ENCODE peak calls at places on chromosomes 5 and 9, in ten cellular contexts. One of them, this sample, is unnamed.

GRCh38 chr5:99605904-99606303 is 677.1 kb upstream of the CHD1 start:
- DNase-seq in WERI-Rb-1: no peak
- DNase-seq in CD8-positive, alpha-beta memory T cell: no peak
- DNase-seq in amniotic epithelial cell: no peak
- DNase-seq in ACHN: no peak
- DNase-seq in fibroblast of the conjunctiva: no peak
- DNase-seq in T-helper 1 cell: no peak
- DNase-seq in stimulated activated CD4-positive, alpha-beta T cell treated with anti-CD3 and anti-CD28 coated beads, Interleukin-12 subunit alpha, Interleukin-12 subunit beta, amount 100 ng/mL, for 24 hours: no peak
- DNase-seq in NCI-H146: no peak
- DNase-seq in nephron progenitor cell: no peak
- DNase-seq in this sample: no peak

GRCh38 chr9:84397151-84397728 is 56.7 kb upstream of the SLC28A3 start:
- DNase-seq in CD8-positive, alpha-beta memory T cell: peak
- DNase-seq in amniotic epithelial cell: peak
- DNase-seq in fibroblast of the conjunctiva: peak
- DNase-seq in WERI-Rb-1: peak
- DNase-seq in ACHN: peak
- DNase-seq in stimulated activated CD4-positive, alpha-beta T cell treated with anti-CD3 and anti-CD28 coated beads, Interleukin-12 subunit alpha, Interleukin-12 subunit beta, amount 100 ng/mL, for 24 hours: peak
- DNase-seq in T-helper 1 cell: no peak
- DNase-seq in NCI-H146: peak
- DNase-seq in nephron progenitor cell: peak
- DNase-seq in this sample: peak

GRCh38 chr5:54517512-54518145 is at the start of gene SNX18:
- DNase-seq in ACHN: peak
- DNase-seq in WERI-Rb-1: peak
- DNase-seq in nephron progenitor cell: peak
- DNase-seq in amniotic epithelial cell: peak
- DNase-seq in CD8-positive, alpha-beta memory T cell: peak
- DNase-seq in T-helper 1 cell: peak
- DNase-seq in stimulated activated CD4-positive, alpha-beta T cell treated with anti-CD3 and anti-CD28 coated beads, Interleukin-12 subunit alpha, Interleukin-12 subunit beta, amount 100 ng/mL, for 24 hours: peak
- DNase-seq in NCI-H146: peak
- DNase-seq in fibroblast of the conjunctiva: peak
- DNase-seq in this sample: peak

GRCh38 chr5:33565304-33565703 is 124.5 kb downstream of the TARS1 start:
- DNase-seq in fibroblast of the conjunctiva: no peak
- DNase-seq in ACHN: no peak
- DNase-seq in amniotic epithelial cell: no peak
- DNase-seq in stimulated activated CD4-positive, alpha-beta T cell treated with anti-CD3 and anti-CD28 coated beads, Interleukin-12 subunit alpha, Interleukin-12 subunit beta, amount 100 ng/mL, for 24 hours: no peak
- DNase-seq in nephron progenitor cell: no peak
- DNase-seq in WERI-Rb-1: no peak
- DNase-seq in CD8-positive, alpha-beta memory T cell: no peak
- DNase-seq in T-helper 1 cell: no peak
- DNase-seq in NCI-H146: no peak
- DNase-seq in this sample: no peak

GRCh38 chr5:16548812-16549211 is 68.0 kb downstream of the RETREG1 start:
- DNase-seq in WERI-Rb-1: no peak
- DNase-seq in fibroblast of the conjunctiva: no peak
- DNase-seq in T-helper 1 cell: no peak
- DNase-seq in amniotic epithelial cell: no peak
- DNase-seq in nephron progenitor cell: no peak
- DNase-seq in NCI-H146: no peak
- DNase-seq in CD8-positive, alpha-beta memory T cell: no peak
- DNase-seq in ACHN: no peak
- DNase-seq in stimulated activated CD4-positive, alpha-beta T cell treated with anti-CD3 and anti-CD28 coated beads, Interleukin-12 subunit alpha, Interleukin-12 subunit beta, amount 100 ng/mL, for 24 hours: no peak
- DNase-seq in this sample: no peak

GRCh38 chr9:116661037-116661954 is 25.8 kb upstream of the TRIM32 start:
- DNase-seq in NCI-H146: peak
- DNase-seq in WERI-Rb-1: peak
- DNase-seq in CD8-positive, alpha-beta memory T cell: no peak
- DNase-seq in amniotic epithelial cell: peak
- DNase-seq in fibroblast of the conjunctiva: peak
- DNase-seq in nephron progenitor cell: peak
- DNase-seq in T-helper 1 cell: no peak
- DNase-seq in ACHN: peak
- DNase-seq in stimulated activated CD4-positive, alpha-beta T cell treated with anti-CD3 and anti-CD28 coated beads, Interleukin-12 subunit alpha, Interleukin-12 subunit beta, amount 100 ng/mL, for 24 hours: no peak
- DNase-seq in this sample: peak

GRCh38 chr5:40478766-40479165 is 200.9 kb upstream of the PTGER4 start:
- DNase-seq in NCI-H146: no peak
- DNase-seq in stimulated activated CD4-positive, alpha-beta T cell treated with anti-CD3 and anti-CD28 coated beads, Interleukin-12 subunit alpha, Interleukin-12 subunit beta, amount 100 ng/mL, for 24 hours: no peak
- DNase-seq in T-helper 1 cell: no peak
- DNase-seq in WERI-Rb-1: no peak
- DNase-seq in CD8-positive, alpha-beta memory T cell: no peak
- DNase-seq in ACHN: no peak
- DNase-seq in amniotic epithelial cell: no peak
- DNase-seq in nephron progenitor cell: no peak
- DNase-seq in fibroblast of the conjunctiva: no peak
- DNase-seq in this sample: no peak

GRCh38 chr9:108040783-108041182 is 551.2 kb upstream of the KLF4 start:
- DNase-seq in stimulated activated CD4-positive, alpha-beta T cell treated with anti-CD3 and anti-CD28 coated beads, Interleukin-12 subunit alpha, Interleukin-12 subunit beta, amount 100 ng/mL, for 24 hours: no peak
- DNase-seq in NCI-H146: no peak
- DNase-seq in fibroblast of the conjunctiva: no peak
- DNase-seq in ACHN: no peak
- DNase-seq in WERI-Rb-1: no peak
- DNase-seq in CD8-positive, alpha-beta memory T cell: no peak
- DNase-seq in nephron progenitor cell: no peak
- DNase-seq in T-helper 1 cell: no peak
- DNase-seq in amniotic epithelial cell: peak
- DNase-seq in this sample: peak

GRCh38 chr5:35856186-35857003 is at the start of gene IL7R:
- DNase-seq in nephron progenitor cell: no peak
- DNase-seq in NCI-H146: no peak
- DNase-seq in CD8-positive, alpha-beta memory T cell: no peak
- DNase-seq in WERI-Rb-1: no peak
- DNase-seq in stimulated activated CD4-positive, alpha-beta T cell treated with anti-CD3 and anti-CD28 coated beads, Interleukin-12 subunit alpha, Interleukin-12 subunit beta, amount 100 ng/mL, for 24 hours: no peak
- DNase-seq in fibroblast of the conjunctiva: no peak
- DNase-seq in amniotic epithelial cell: peak
- DNase-seq in T-helper 1 cell: no peak
- DNase-seq in ACHN: no peak
- DNase-seq in this sample: peak

GRCh38 chr5:110159202-110159601 is 469.5 kb downstream of the MAN2A1 start:
- DNase-seq in ACHN: no peak
- DNase-seq in CD8-positive, alpha-beta memory T cell: no peak
- DNase-seq in T-helper 1 cell: no peak
- DNase-seq in fibroblast of the conjunctiva: peak
- DNase-seq in stimulated activated CD4-positive, alpha-beta T cell treated with anti-CD3 and anti-CD28 coated beads, Interleukin-12 subunit alpha, Interleukin-12 subunit beta, amount 100 ng/mL, for 24 hours: no peak
- DNase-seq in NCI-H146: no peak
- DNase-seq in amniotic epithelial cell: peak
- DNase-seq in nephron progenitor cell: no peak
- DNase-seq in WERI-Rb-1: no peak
- DNase-seq in this sample: peak

GRCh38 chr5:167995844-167996400 is 295.5 kb upstream of the WWC1 start:
- DNase-seq in stimulated activated CD4-positive, alpha-beta T cell treated with anti-CD3 and anti-CD28 coated beads, Interleukin-12 subunit alpha, Interleukin-12 subunit beta, amount 100 ng/mL, for 24 hours: no peak
- DNase-seq in T-helper 1 cell: no peak
- DNase-seq in ACHN: no peak
- DNase-seq in WERI-Rb-1: no peak
- DNase-seq in amniotic epithelial cell: no peak
- DNase-seq in NCI-H146: no peak
- DNase-seq in CD8-positive, alpha-beta memory T cell: no peak
- DNase-seq in nephron progenitor cell: no peak
- DNase-seq in fibroblast of the conjunctiva: no peak
- DNase-seq in this sample: no peak

GRCh38 chr9:90830051-90830450 is 28.4 kb downstream of the SYK start:
- DNase-seq in WERI-Rb-1: no peak
- DNase-seq in CD8-positive, alpha-beta memory T cell: no peak
- DNase-seq in nephron progenitor cell: no peak
- DNase-seq in T-helper 1 cell: no peak
- DNase-seq in stimulated activated CD4-positive, alpha-beta T cell treated with anti-CD3 and anti-CD28 coated beads, Interleukin-12 subunit alpha, Interleukin-12 subunit beta, amount 100 ng/mL, for 24 hours: no peak
- DNase-seq in ACHN: no peak
- DNase-seq in fibroblast of the conjunctiva: no peak
- DNase-seq in NCI-H146: no peak
- DNase-seq in amniotic epithelial cell: no peak
- DNase-seq in this sample: no peak

GRCh38 chr5:543351-543750 is 19.1 kb upstream of the SLC9A3 start:
- DNase-seq in fibroblast of the conjunctiva: no peak
- DNase-seq in nephron progenitor cell: no peak
- DNase-seq in amniotic epithelial cell: no peak
- DNase-seq in stimulated activated CD4-positive, alpha-beta T cell treated with anti-CD3 and anti-CD28 coated beads, Interleukin-12 subunit alpha, Interleukin-12 subunit beta, amount 100 ng/mL, for 24 hours: no peak
- DNase-seq in CD8-positive, alpha-beta memory T cell: no peak
- DNase-seq in T-helper 1 cell: no peak
- DNase-seq in NCI-H146: no peak
- DNase-seq in WERI-Rb-1: no peak
- DNase-seq in ACHN: no peak
- DNase-seq in this sample: no peak

GRCh38 chr5:173395933-173396308 is 67.7 kb upstream of the STC2 start:
- DNase-seq in NCI-H146: no peak
- DNase-seq in WERI-Rb-1: no peak
- DNase-seq in ACHN: no peak
- DNase-seq in stimulated activated CD4-positive, alpha-beta T cell treated with anti-CD3 and anti-CD28 coated beads, Interleukin-12 subunit alpha, Interleukin-12 subunit beta, amount 100 ng/mL, for 24 hours: no peak
- DNase-seq in T-helper 1 cell: no peak
- DNase-seq in amniotic epithelial cell: no peak
- DNase-seq in fibroblast of the conjunctiva: no peak
- DNase-seq in CD8-positive, alpha-beta memory T cell: no peak
- DNase-seq in nephron progenitor cell: no peak
- DNase-seq in this sample: no peak

GRCh38 chr5:150329038-150329437 is 26.3 kb upstream of the ARSI start:
- DNase-seq in WERI-Rb-1: no peak
- DNase-seq in T-helper 1 cell: no peak
- DNase-seq in amniotic epithelial cell: no peak
- DNase-seq in NCI-H146: no peak
- DNase-seq in CD8-positive, alpha-beta memory T cell: no peak
- DNase-seq in fibroblast of the conjunctiva: no peak
- DNase-seq in stimulated activated CD4-positive, alpha-beta T cell treated with anti-CD3 and anti-CD28 coated beads, Interleukin-12 subunit alpha, Interleukin-12 subunit beta, amount 100 ng/mL, for 24 hours: no peak
- DNase-seq in nephron progenitor cell: no peak
- DNase-seq in ACHN: no peak
- DNase-seq in this sample: no peak

GRCh38 chr5:157718529-157718928 is 12.7 kb upstream of the THG1L start:
- DNase-seq in stimulated activated CD4-positive, alpha-beta T cell treated with anti-CD3 and anti-CD28 coated beads, Interleukin-12 subunit alpha, Interleukin-12 subunit beta, amount 100 ng/mL, for 24 hours: no peak
- DNase-seq in T-helper 1 cell: no peak
- DNase-seq in ACHN: peak
- DNase-seq in fibroblast of the conjunctiva: peak
- DNase-seq in amniotic epithelial cell: peak
- DNase-seq in nephron progenitor cell: no peak
- DNase-seq in WERI-Rb-1: no peak
- DNase-seq in CD8-positive, alpha-beta memory T cell: no peak
- DNase-seq in NCI-H146: no peak
- DNase-seq in this sample: peak

GRCh38 chr5:124420952-124421351 is 325.5 kb downstream of the ZNF608 start:
- DNase-seq in fibroblast of the conjunctiva: no peak
- DNase-seq in CD8-positive, alpha-beta memory T cell: no peak
- DNase-seq in stimulated activated CD4-positive, alpha-beta T cell treated with anti-CD3 and anti-CD28 coated beads, Interleukin-12 subunit alpha, Interleukin-12 subunit beta, amount 100 ng/mL, for 24 hours: no peak
- DNase-seq in amniotic epithelial cell: no peak
- DNase-seq in ACHN: no peak
- DNase-seq in nephron progenitor cell: no peak
- DNase-seq in NCI-H146: no peak
- DNase-seq in T-helper 1 cell: no peak
- DNase-seq in WERI-Rb-1: no peak
- DNase-seq in this sample: no peak

GRCh38 chr9:129336601-129337286 is 158.7 kb upstream of the IER5L start:
- DNase-seq in CD8-positive, alpha-beta memory T cell: no peak
- DNase-seq in amniotic epithelial cell: peak
- DNase-seq in T-helper 1 cell: no peak
- DNase-seq in ACHN: no peak
- DNase-seq in fibroblast of the conjunctiva: no peak
- DNase-seq in WERI-Rb-1: no peak
- DNase-seq in NCI-H146: no peak
- DNase-seq in stimulated activated CD4-positive, alpha-beta T cell treated with anti-CD3 and anti-CD28 coated beads, Interleukin-12 subunit alpha, Interleukin-12 subunit beta, amount 100 ng/mL, for 24 hours: no peak
- DNase-seq in nephron progenitor cell: peak
- DNase-seq in this sample: peak

GRCh38 chr9:92954078-92954861 is 6.9 kb downstream of the FGD3 start:
- DNase-seq in WERI-Rb-1: no peak
- DNase-seq in T-helper 1 cell: peak
- DNase-seq in CD8-positive, alpha-beta memory T cell: peak
- DNase-seq in amniotic epithelial cell: no peak
- DNase-seq in fibroblast of the conjunctiva: no peak
- DNase-seq in stimulated activated CD4-positive, alpha-beta T cell treated with anti-CD3 and anti-CD28 coated beads, Interleukin-12 subunit alpha, Interleukin-12 subunit beta, amount 100 ng/mL, for 24 hours: peak
- DNase-seq in nephron progenitor cell: no peak
- DNase-seq in ACHN: no peak
- DNase-seq in NCI-H146: peak
- DNase-seq in this sample: peak

GRCh38 chr5:28301676-28302075 is 1263.3 kb upstream of the CDH9 start:
- DNase-seq in nephron progenitor cell: no peak
- DNase-seq in WERI-Rb-1: no peak
- DNase-seq in T-helper 1 cell: no peak
- DNase-seq in NCI-H146: no peak
- DNase-seq in ACHN: peak
- DNase-seq in fibroblast of the conjunctiva: peak
- DNase-seq in amniotic epithelial cell: peak
- DNase-seq in stimulated activated CD4-positive, alpha-beta T cell treated with anti-CD3 and anti-CD28 coated beads, Interleukin-12 subunit alpha, Interleukin-12 subunit beta, amount 100 ng/mL, for 24 hours: no peak
- DNase-seq in CD8-positive, alpha-beta memory T cell: no peak
- DNase-seq in this sample: peak

GRCh38 chr9:106932178-106932577 is 69.2 kb downstream of the ZNF462 start:
- DNase-seq in nephron progenitor cell: no peak
- DNase-seq in NCI-H146: no peak
- DNase-seq in T-helper 1 cell: no peak
- DNase-seq in CD8-positive, alpha-beta memory T cell: no peak
- DNase-seq in fibroblast of the conjunctiva: no peak
- DNase-seq in amniotic epithelial cell: no peak
- DNase-seq in stimulated activated CD4-positive, alpha-beta T cell treated with anti-CD3 and anti-CD28 coated beads, Interleukin-12 subunit alpha, Interleukin-12 subunit beta, amount 100 ng/mL, for 24 hours: no peak
- DNase-seq in WERI-Rb-1: no peak
- DNase-seq in ACHN: no peak
- DNase-seq in this sample: no peak

GRCh38 chr5:5609935-5610334 is 187.5 kb downstream of the ICE1 start:
- DNase-seq in T-helper 1 cell: no peak
- DNase-seq in NCI-H146: no peak
- DNase-seq in CD8-positive, alpha-beta memory T cell: no peak
- DNase-seq in amniotic epithelial cell: no peak
- DNase-seq in fibroblast of the conjunctiva: no peak
- DNase-seq in stimulated activated CD4-positive, alpha-beta T cell treated with anti-CD3 and anti-CD28 coated beads, Interleukin-12 subunit alpha, Interleukin-12 subunit beta, amount 100 ng/mL, for 24 hours: no peak
- DNase-seq in nephron progenitor cell: no peak
- DNase-seq in WERI-Rb-1: no peak
- DNase-seq in ACHN: no peak
- DNase-seq in this sample: no peak

GRCh38 chr9:35482071-35482470 is 7.8 kb upstream of the RUSC2 start:
- DNase-seq in ACHN: no peak
- DNase-seq in WERI-Rb-1: no peak
- DNase-seq in CD8-positive, alpha-beta memory T cell: no peak
- DNase-seq in amniotic epithelial cell: peak
- DNase-seq in stimulated activated CD4-positive, alpha-beta T cell treated with anti-CD3 and anti-CD28 coated beads, Interleukin-12 subunit alpha, Interleukin-12 subunit beta, amount 100 ng/mL, for 24 hours: no peak
- DNase-seq in NCI-H146: no peak
- DNase-seq in fibroblast of the conjunctiva: no peak
- DNase-seq in T-helper 1 cell: no peak
- DNase-seq in nephron progenitor cell: no peak
- DNase-seq in this sample: no peak

GRCh38 chr9:37550781-37551180 is 25.4 kb downstream of the FBXO10 start:
- DNase-seq in fibroblast of the conjunctiva: no peak
- DNase-seq in ACHN: no peak
- DNase-seq in WERI-Rb-1: no peak
- DNase-seq in amniotic epithelial cell: no peak
- DNase-seq in NCI-H146: no peak
- DNase-seq in nephron progenitor cell: no peak
- DNase-seq in T-helper 1 cell: no peak
- DNase-seq in stimulated activated CD4-positive, alpha-beta T cell treated with anti-CD3 and anti-CD28 coated beads, Interleukin-12 subunit alpha, Interleukin-12 subunit beta, amount 100 ng/mL, for 24 hours: no peak
- DNase-seq in CD8-positive, alpha-beta memory T cell: no peak
- DNase-seq in this sample: no peak

GRCh38 chr9:131395027-131395744 is 1.3 kb downstream of the PRRC2B start:
- DNase-seq in fibroblast of the conjunctiva: no peak
- DNase-seq in T-helper 1 cell: peak
- DNase-seq in WERI-Rb-1: no peak
- DNase-seq in CD8-positive, alpha-beta memory T cell: peak
- DNase-seq in stimulated activated CD4-positive, alpha-beta T cell treated with anti-CD3 and anti-CD28 coated beads, Interleukin-12 subunit alpha, Interleukin-12 subunit beta, amount 100 ng/mL, for 24 hours: peak
- DNase-seq in nephron progenitor cell: peak
- DNase-seq in ACHN: peak
- DNase-seq in amniotic epithelial cell: no peak
- DNase-seq in NCI-H146: no peak
- DNase-seq in this sample: peak

GRCh38 chr5:6750951-6751685 is 37.9 kb downstream of the TENT4A start:
- DNase-seq in fibroblast of the conjunctiva: no peak
- DNase-seq in WERI-Rb-1: no peak
- DNase-seq in T-helper 1 cell: no peak
- DNase-seq in amniotic epithelial cell: no peak
- DNase-seq in ACHN: no peak
- DNase-seq in CD8-positive, alpha-beta memory T cell: no peak
- DNase-seq in NCI-H146: no peak
- DNase-seq in stimulated activated CD4-positive, alpha-beta T cell treated with anti-CD3 and anti-CD28 coated beads, Interleukin-12 subunit alpha, Interleukin-12 subunit beta, amount 100 ng/mL, for 24 hours: no peak
- DNase-seq in nephron progenitor cell: no peak
- DNase-seq in this sample: no peak

GRCh38 chr9:126125177-126125576 is 201.5 kb upstream of the MVB12B start:
- DNase-seq in nephron progenitor cell: no peak
- DNase-seq in WERI-Rb-1: no peak
- DNase-seq in T-helper 1 cell: no peak
- DNase-seq in NCI-H146: no peak
- DNase-seq in stimulated activated CD4-positive, alpha-beta T cell treated with anti-CD3 and anti-CD28 coated beads, Interleukin-12 subunit alpha, Interleukin-12 subunit beta, amount 100 ng/mL, for 24 hours: no peak
- DNase-seq in amniotic epithelial cell: peak
- DNase-seq in CD8-positive, alpha-beta memory T cell: no peak
- DNase-seq in fibroblast of the conjunctiva: no peak
- DNase-seq in ACHN: no peak
- DNase-seq in this sample: no peak

GRCh38 chr5:60668715-60669304 is 31.2 kb downstream of the DEPDC1B start:
- DNase-seq in ACHN: peak
- DNase-seq in amniotic epithelial cell: peak
- DNase-seq in WERI-Rb-1: no peak
- DNase-seq in stimulated activated CD4-positive, alpha-beta T cell treated with anti-CD3 and anti-CD28 coated beads, Interleukin-12 subunit alpha, Interleukin-12 subunit beta, amount 100 ng/mL, for 24 hours: no peak
- DNase-seq in CD8-positive, alpha-beta memory T cell: no peak
- DNase-seq in NCI-H146: peak
- DNase-seq in T-helper 1 cell: no peak
- DNase-seq in fibroblast of the conjunctiva: peak
- DNase-seq in nephron progenitor cell: no peak
- DNase-seq in this sample: peak